ENCODE peak calls at places on chromosomes 2 and 18, in six cellular contexts. One of them, this sample, is unnamed.

GRCh38 chr2:162344617-162344950 is 652 bp downstream of the GCA start:
- DNase-seq in activated T-cell treated with anti-CD3 and anti-CD28 coated beads, Interleukin-2, amount 50 U/mL, for 48 hours: no peak
- DNase-seq in T47D: no peak
- DNase-seq in M059J: no peak
- DNase-seq in K562: no peak
- DNase-seq in esophagus squamous epithelium: no peak
- DNase-seq in this sample: no peak

GRCh38 chr2:188293601-188294482 is 2.2 kb downstream of the GULP1 start:
- DNase-seq in T47D: peak
- DNase-seq in K562: peak
- DNase-seq in activated T-cell treated with anti-CD3 and anti-CD28 coated beads, Interleukin-2, amount 50 U/mL, for 48 hours: no peak
- DNase-seq in esophagus squamous epithelium: no peak
- DNase-seq in M059J: peak
- DNase-seq in this sample: no peak

GRCh38 chr2:151178187-151178586 is 83.5 kb downstream of the RBM43 start:
- DNase-seq in M059J: no peak
- DNase-seq in activated T-cell treated with anti-CD3 and anti-CD28 coated beads, Interleukin-2, amount 50 U/mL, for 48 hours: no peak
- DNase-seq in esophagus squamous epithelium: no peak
- DNase-seq in T47D: no peak
- DNase-seq in K562: no peak
- DNase-seq in this sample: no peak

GRCh38 chr2:45439788-45440773 is 171.0 kb downstream of the SRBD1 start:
- DNase-seq in activated T-cell treated with anti-CD3 and anti-CD28 coated beads, Interleukin-2, amount 50 U/mL, for 48 hours: no peak
- DNase-seq in M059J: peak
- DNase-seq in esophagus squamous epithelium: no peak
- DNase-seq in K562: no peak
- DNase-seq in T47D: peak
- DNase-seq in this sample: no peak

GRCh38 chr2:156340377-156340776 is 7.9 kb upstream of the NR4A2 start:
- DNase-seq in esophagus squamous epithelium: no peak
- DNase-seq in T47D: no peak
- DNase-seq in K562: no peak
- DNase-seq in M059J: no peak
- DNase-seq in activated T-cell treated with anti-CD3 and anti-CD28 coated beads, Interleukin-2, amount 50 U/mL, for 48 hours: no peak
- DNase-seq in this sample: no peak

GRCh38 chr2:40271066-40271465 is 180.8 kb downstream of the SLC8A1 start:
- DNase-seq in esophagus squamous epithelium: no peak
- DNase-seq in K562: no peak
- DNase-seq in M059J: no peak
- DNase-seq in activated T-cell treated with anti-CD3 and anti-CD28 coated beads, Interleukin-2, amount 50 U/mL, for 48 hours: no peak
- DNase-seq in T47D: no peak
- DNase-seq in this sample: no peak

GRCh38 chr2:187093771-187094412 is 244.9 kb upstream of the ZSWIM2 start:
- DNase-seq in esophagus squamous epithelium: no peak
- DNase-seq in T47D: no peak
- DNase-seq in K562: no peak
- DNase-seq in M059J: no peak
- DNase-seq in activated T-cell treated with anti-CD3 and anti-CD28 coated beads, Interleukin-2, amount 50 U/mL, for 48 hours: no peak
- DNase-seq in this sample: no peak

GRCh38 chr2:217685255-217685605 is 317.6 kb downstream of the TNS1 start:
- DNase-seq in K562: no peak
- DNase-seq in T47D: peak
- DNase-seq in activated T-cell treated with anti-CD3 and anti-CD28 coated beads, Interleukin-2, amount 50 U/mL, for 48 hours: no peak
- DNase-seq in M059J: peak
- DNase-seq in esophagus squamous epithelium: no peak
- DNase-seq in this sample: no peak

GRCh38 chr18:23733895-23734294 is 44.6 kb downstream of the LAMA3 start:
- DNase-seq in M059J: no peak
- DNase-seq in T47D: no peak
- DNase-seq in activated T-cell treated with anti-CD3 and anti-CD28 coated beads, Interleukin-2, amount 50 U/mL, for 48 hours: no peak
- DNase-seq in K562: no peak
- DNase-seq in esophagus squamous epithelium: no peak
- DNase-seq in this sample: no peak

GRCh38 chr2:145023331-145023934 is 503.5 kb upstream of the ZEB2 start:
- DNase-seq in esophagus squamous epithelium: no peak
- DNase-seq in T47D: no peak
- DNase-seq in K562: no peak
- DNase-seq in activated T-cell treated with anti-CD3 and anti-CD28 coated beads, Interleukin-2, amount 50 U/mL, for 48 hours: no peak
- DNase-seq in M059J: no peak
- DNase-seq in this sample: no peak

GRCh38 chr2:18345848-18346247 is 214.6 kb downstream of the RDH14 start:
- DNase-seq in T47D: peak
- DNase-seq in activated T-cell treated with anti-CD3 and anti-CD28 coated beads, Interleukin-2, amount 50 U/mL, for 48 hours: no peak
- DNase-seq in esophagus squamous epithelium: no peak
- DNase-seq in K562: no peak
- DNase-seq in M059J: peak
- DNase-seq in this sample: no peak

GRCh38 chr18:64219511-64219910 is 70.6 kb upstream of the LINC00305 start:
- DNase-seq in M059J: no peak
- DNase-seq in K562: no peak
- DNase-seq in activated T-cell treated with anti-CD3 and anti-CD28 coated beads, Interleukin-2, amount 50 U/mL, for 48 hours: no peak
- DNase-seq in esophagus squamous epithelium: no peak
- DNase-seq in T47D: no peak
- DNase-seq in this sample: no peak

GRCh38 chr18:70419526-70419925 is 130.7 kb downstream of the SOCS6 start:
- DNase-seq in esophagus squamous epithelium: no peak
- DNase-seq in T47D: no peak
- DNase-seq in M059J: peak
- DNase-seq in K562: no peak
- DNase-seq in activated T-cell treated with anti-CD3 and anti-CD28 coated beads, Interleukin-2, amount 50 U/mL, for 48 hours: no peak
- DNase-seq in this sample: no peak

GRCh38 chr18:31741096-31741735 is 19.5 kb downstream of the SLC25A52 start:
- DNase-seq in K562: peak
- DNase-seq in T47D: peak
- DNase-seq in activated T-cell treated with anti-CD3 and anti-CD28 coated beads, Interleukin-2, amount 50 U/mL, for 48 hours: peak
- DNase-seq in M059J: peak
- DNase-seq in esophagus squamous epithelium: no peak
- DNase-seq in this sample: no peak

GRCh38 chr2:149064365-149064841 is 25.9 kb downstream of the LYPD6B start:
- DNase-seq in K562: no peak
- DNase-seq in activated T-cell treated with anti-CD3 and anti-CD28 coated beads, Interleukin-2, amount 50 U/mL, for 48 hours: no peak
- DNase-seq in T47D: no peak
- DNase-seq in M059J: peak
- DNase-seq in esophagus squamous epithelium: no peak
- DNase-seq in this sample: no peak

GRCh38 chr2:140178224-140178623 is 1398.0 kb upstream of the NXPH2 start:
- DNase-seq in K562: no peak
- DNase-seq in esophagus squamous epithelium: no peak
- DNase-seq in M059J: no peak
- DNase-seq in activated T-cell treated with anti-CD3 and anti-CD28 coated beads, Interleukin-2, amount 50 U/mL, for 48 hours: no peak
- DNase-seq in T47D: no peak
- DNase-seq in this sample: no peak

GRCh38 chr2:238338710-238339394 is 18.5 kb downstream of the TRAF3IP1 start:
- DNase-seq in K562: peak
- DNase-seq in activated T-cell treated with anti-CD3 and anti-CD28 coated beads, Interleukin-2, amount 50 U/mL, for 48 hours: no peak
- DNase-seq in T47D: no peak
- DNase-seq in M059J: no peak
- DNase-seq in esophagus squamous epithelium: no peak
- DNase-seq in this sample: no peak

GRCh38 chr2:6447209-6447608 is 418.5 kb downstream of the CMPK2 start:
- DNase-seq in T47D: no peak
- DNase-seq in K562: no peak
- DNase-seq in esophagus squamous epithelium: no peak
- DNase-seq in M059J: no peak
- DNase-seq in activated T-cell treated with anti-CD3 and anti-CD28 coated beads, Interleukin-2, amount 50 U/mL, for 48 hours: no peak
- DNase-seq in this sample: no peak

GRCh38 chr18:28189400-28190239 is 12.7 kb upstream of the CDH2 start:
- DNase-seq in T47D: peak
- DNase-seq in esophagus squamous epithelium: no peak
- DNase-seq in K562: peak
- DNase-seq in activated T-cell treated with anti-CD3 and anti-CD28 coated beads, Interleukin-2, amount 50 U/mL, for 48 hours: peak
- DNase-seq in M059J: peak
- DNase-seq in this sample: no peak

GRCh38 chr2:179298666-179299065 is 34.0 kb upstream of the SESTD1 start:
- DNase-seq in M059J: peak
- DNase-seq in K562: no peak
- DNase-seq in activated T-cell treated with anti-CD3 and anti-CD28 coated beads, Interleukin-2, amount 50 U/mL, for 48 hours: no peak
- DNase-seq in T47D: no peak
- DNase-seq in esophagus squamous epithelium: no peak
- DNase-seq in this sample: no peak

GRCh38 chr2:108363048-108363899 is 14.5 kb upstream of the SULT1C4 start:
- DNase-seq in M059J: no peak
- DNase-seq in activated T-cell treated with anti-CD3 and anti-CD28 coated beads, Interleukin-2, amount 50 U/mL, for 48 hours: no peak
- DNase-seq in T47D: no peak
- DNase-seq in K562: no peak
- DNase-seq in esophagus squamous epithelium: no peak
- DNase-seq in this sample: no peak

GRCh38 chr2:162000466-162000865 is 73.5 kb downstream of the DPP4 start:
- DNase-seq in K562: no peak
- DNase-seq in activated T-cell treated with anti-CD3 and anti-CD28 coated beads, Interleukin-2, amount 50 U/mL, for 48 hours: no peak
- DNase-seq in T47D: no peak
- DNase-seq in esophagus squamous epithelium: no peak
- DNase-seq in M059J: no peak
- DNase-seq in this sample: no peak

GRCh38 chr2:131419447-131419846 is 55.5 kb upstream of the RAB6D start:
- DNase-seq in M059J: no peak
- DNase-seq in T47D: no peak
- DNase-seq in esophagus squamous epithelium: no peak
- DNase-seq in K562: no peak
- DNase-seq in activated T-cell treated with anti-CD3 and anti-CD28 coated beads, Interleukin-2, amount 50 U/mL, for 48 hours: no peak
- DNase-seq in this sample: no peak

GRCh38 chr2:46849741-46850474 is 65.7 kb downstream of the MCFD2 start:
- DNase-seq in M059J: peak
- DNase-seq in K562: peak
- DNase-seq in activated T-cell treated with anti-CD3 and anti-CD28 coated beads, Interleukin-2, amount 50 U/mL, for 48 hours: no peak
- DNase-seq in T47D: no peak
- DNase-seq in esophagus squamous epithelium: no peak
- DNase-seq in this sample: no peak

GRCh38 chr18:79577451-79578395 is 101.9 kb upstream of the CTDP1 start:
- DNase-seq in T47D: no peak
- DNase-seq in esophagus squamous epithelium: no peak
- DNase-seq in M059J: peak
- DNase-seq in activated T-cell treated with anti-CD3 and anti-CD28 coated beads, Interleukin-2, amount 50 U/mL, for 48 hours: no peak
- DNase-seq in K562: peak
- DNase-seq in this sample: no peak

GRCh38 chr2:101356486-101356885 is 30.8 kb downstream of the CREG2 start:
- DNase-seq in activated T-cell treated with anti-CD3 and anti-CD28 coated beads, Interleukin-2, amount 50 U/mL, for 48 hours: no peak
- DNase-seq in K562: no peak
- DNase-seq in esophagus squamous epithelium: no peak
- DNase-seq in M059J: peak
- DNase-seq in T47D: no peak
- DNase-seq in this sample: no peak

GRCh38 chr2:204727368-204727767 is 182.1 kb downstream of the PARD3B start:
- DNase-seq in activated T-cell treated with anti-CD3 and anti-CD28 coated beads, Interleukin-2, amount 50 U/mL, for 48 hours: no peak
- DNase-seq in K562: no peak
- DNase-seq in M059J: no peak
- DNase-seq in esophagus squamous epithelium: no peak
- DNase-seq in T47D: peak
- DNase-seq in this sample: no peak

This sample was measured in 8988T.